ENCODE peak calls at places on chromosomes 6 and 20, in five cellular contexts. M, O, C, Z and S are unnamed samples.

GRCh38 chr6:88868559-88868860 is 94.9 kb downstream of the RNGTT start:
- DNase-seq in M (no peak), O (no peak), C (no peak), Z (no peak), S (no peak)

GRCh38 chr20:63896136-63896890 is 1.4 kb downstream of the DNAJC5 start:
- DNase-seq in M (peak; percentile 56), O (peak; percentile 75), C (peak; percentile 81), Z (peak; percentile 81), S (peak; percentile 57)

GRCh38 chr20:51318058-51318960 is 224.2 kb downstream of the NFATC2 start:
- DNase-seq in M (no peak), O (peak; percentile 63), C (no peak), Z (peak; percentile 74), S (peak; percentile 76)

GRCh38 chr6:99232003-99232402 is 117.5 kb downstream of the FAXC start:
- DNase-seq in M (no peak), O (no peak), C (no peak), Z (no peak), S (no peak)

GRCh38 chr6:105270511-105270910 is 90.7 kb upstream of the POPDC3 start:
- DNase-seq in M (no peak), O (no peak), C (no peak), Z (no peak), S (no peak)

GRCh38 chr6:79687759-79688158 is 56.6 kb downstream of the SH3BGRL2 start:
- DNase-seq in M (no peak), O (no peak), C (peak; percentile 53), Z (no peak), S (no peak)

GRCh38 chr6:128826606-128827005 is 56.3 kb upstream of the LAMA2 start:
- DNase-seq in M (peak; percentile 38), O (no peak), C (no peak), Z (no peak), S (no peak)

GRCh38 chr6:50952092-50952932 is 133.6 kb downstream of the TFAP2B start:
- DNase-seq in M (no peak), O (no peak), C (no peak), Z (no peak), S (no peak)

GRCh38 chr6:25050356-25050755 is 114.6 kb upstream of the RIPOR2 start:
- DNase-seq in M (no peak), O (no peak), C (no peak), Z (no peak), S (peak; percentile 79)

GRCh38 chr20:14434379-14435136 is 97.1 kb upstream of the FLRT3 start:
- DNase-seq in M (no peak), O (no peak), C (no peak), Z (no peak), S (no peak)

GRCh38 chr6:137494967-137495595 is 887 bp upstream of the OLIG3 start:
- DNase-seq in M (no peak), O (no peak), C (no peak), Z (no peak), S (no peak)

GRCh38 chr6:127051571-127052260 is 66.8 kb upstream of the RSPO3 start:
- DNase-seq in M (no peak), O (no peak), C (no peak), Z (no peak), S (no peak)

GRCh38 chr6:157912326-157912725 is 69.3 kb upstream of the SYNJ2 start:
- DNase-seq in M (no peak), O (no peak), C (no peak), Z (no peak), S (no peak)

GRCh38 chr20:13006825-13007224 is 1.9 kb upstream of the SPTLC3 start:
- DNase-seq in M (no peak), O (no peak), C (no peak), Z (no peak), S (no peak)

GRCh38 chr6:144488590-144488989 is 203.5 kb downstream of the UTRN start:
- DNase-seq in M (no peak), O (no peak), C (no peak), Z (no peak), S (no peak)